ENCODE peak calls at places on chromosome 19, in four cellular contexts. H is testis, M is heart left ventricle, J is uterus. G is an unnamed sample. For H3K27me3, the result is how much of the 10 kb centered on the place peaks cover.

GRCh38 chr19:55080915-55081772 is 5.5 kb downstream of the EPS8L1 start:
- DNase-seq in H (peak), M (peak), J (peak), G (peak)

GRCh38 chr19:39705578-39706188 is 1.4 kb downstream of the LGALS14 start:
- DNase-seq in H (no peak), M (no peak), J (no peak), G (no peak)

GRCh38 chr19:17125052-17125727 is 49.6 kb downstream of the MYO9B start:
- DNase-seq in H (no peak), M (no peak), J (no peak), G (no peak)

GRCh38 chr19:8423821-8424223 is 10.7 kb downstream of the MARCHF2 start:
- DNase-seq in H (peak), M (peak), J (peak), G (peak)

GRCh38 chr19:4016486-4016885 is 8.9 kb downstream of the PIAS4 start:
- DNase-seq in H (no peak), M (no peak), J (no peak), G (no peak)

GRCh38 chr19:7301525-7301924 is 7.3 kb upstream of the INSR start:
- DNase-seq in H (no peak), M (no peak), J (no peak), G (no peak)

GRCh38 chr19:50679177-50680125 is 30.2 kb downstream of the C19orf81 start:
- DNase-seq in H (peak), M (peak), J (peak), G (peak)

GRCh38 chr19:18171605-18172327 is 1.8 kb upstream of the IFI30 start:
- DNase-seq in H (no peak), M (no peak), J (no peak), G (peak)

GRCh38 chr19:2351591-2351990 is 8.5 kb upstream of the TMPRSS9 start:
- DNase-seq in H (no peak), M (no peak), J (no peak), G (no peak)

GRCh38 chr19:11987405-11988231 is 22.8 kb downstream of the ZNF763 start:
- DNase-seq in H (peak), M (peak), J (peak), G (peak)
- TF ChIP-seq POLR2A in H (peak), M (peak), J (peak), G (peak)

DNA sequence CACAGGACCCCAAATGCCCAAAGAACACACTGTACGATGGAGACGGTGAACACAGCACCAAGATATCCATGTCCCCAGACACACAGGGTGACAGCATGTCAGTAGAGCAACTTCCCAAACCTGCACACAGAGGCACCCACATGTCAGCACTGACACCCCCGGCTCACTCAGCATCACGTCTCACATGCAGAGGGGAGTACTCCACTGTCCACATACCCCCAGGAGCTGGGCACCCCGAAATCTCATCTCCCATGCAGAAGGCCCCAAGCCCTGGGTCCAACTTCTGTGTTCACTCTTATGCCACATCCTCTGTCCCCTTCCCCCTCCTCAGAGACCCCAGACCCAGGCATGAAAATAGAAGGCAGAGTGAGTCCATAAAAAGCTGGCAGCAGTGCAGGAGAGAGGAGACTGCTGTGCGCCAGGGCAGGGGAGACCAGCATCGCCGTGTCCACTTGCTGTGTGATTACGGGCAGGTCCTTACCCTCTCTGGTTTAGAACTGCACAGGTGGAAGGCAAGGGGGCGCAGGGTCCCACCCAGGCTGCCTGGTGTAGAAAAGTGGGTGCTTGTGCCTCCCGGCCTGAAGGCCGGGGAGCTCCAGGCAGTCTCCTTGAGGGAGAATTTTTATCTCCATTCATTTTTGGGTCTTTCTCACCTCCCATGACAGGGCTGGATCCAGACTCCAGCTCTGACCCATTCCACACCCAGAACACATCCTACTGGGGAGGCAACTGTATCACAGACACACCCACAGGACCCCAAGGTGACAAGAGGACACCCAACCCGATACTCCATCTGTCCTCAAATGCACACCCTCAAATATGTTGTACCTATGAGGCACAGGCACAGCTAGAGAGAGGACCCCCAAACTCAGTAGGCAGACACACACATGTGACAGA is 17.0 kb downstream of the ERFL start:
- DNase-seq in H (no peak), M (no peak), J (no peak), G (no peak)
- H3K27me3 ChIP-seq in H (under half), M (under half), J (under half), G (under half)

DNA sequence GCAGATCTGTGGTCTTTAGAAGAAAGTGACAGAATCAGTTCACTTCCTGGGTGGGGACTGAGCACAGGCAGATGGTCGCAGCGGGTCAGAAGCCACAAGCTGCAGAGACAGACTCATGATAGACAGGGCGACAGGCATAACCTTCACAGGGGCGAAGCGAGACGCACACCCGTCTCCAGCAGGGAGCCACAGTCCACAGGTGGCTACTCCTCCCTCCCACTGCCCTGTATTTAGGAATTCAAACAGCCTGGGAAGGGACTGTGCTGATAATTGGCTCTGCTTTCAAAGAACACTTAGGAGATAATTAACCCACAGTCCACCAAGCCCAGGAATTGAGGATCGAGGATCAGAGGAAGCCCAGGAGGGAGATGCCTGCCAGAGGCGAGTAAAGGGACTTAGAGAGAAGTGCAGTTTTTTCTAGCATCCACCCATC is 23.2 kb downstream of the RFX2 start:
- DNase-seq in H (no peak), M (no peak), J (no peak), G (no peak)
- H3K4me3 ChIP-seq in H (no peak), M (no peak), J (no peak), G (no peak)

GRCh38 chr19:29813665-29814064 is 1.9 kb downstream of the CCNE1 start:
- DNase-seq in H (no peak), M (no peak), J (no peak), G (no peak)
- TF ChIP-seq POLR2A in H (no peak), M (no peak), J (no peak), G (no peak)

DNA sequence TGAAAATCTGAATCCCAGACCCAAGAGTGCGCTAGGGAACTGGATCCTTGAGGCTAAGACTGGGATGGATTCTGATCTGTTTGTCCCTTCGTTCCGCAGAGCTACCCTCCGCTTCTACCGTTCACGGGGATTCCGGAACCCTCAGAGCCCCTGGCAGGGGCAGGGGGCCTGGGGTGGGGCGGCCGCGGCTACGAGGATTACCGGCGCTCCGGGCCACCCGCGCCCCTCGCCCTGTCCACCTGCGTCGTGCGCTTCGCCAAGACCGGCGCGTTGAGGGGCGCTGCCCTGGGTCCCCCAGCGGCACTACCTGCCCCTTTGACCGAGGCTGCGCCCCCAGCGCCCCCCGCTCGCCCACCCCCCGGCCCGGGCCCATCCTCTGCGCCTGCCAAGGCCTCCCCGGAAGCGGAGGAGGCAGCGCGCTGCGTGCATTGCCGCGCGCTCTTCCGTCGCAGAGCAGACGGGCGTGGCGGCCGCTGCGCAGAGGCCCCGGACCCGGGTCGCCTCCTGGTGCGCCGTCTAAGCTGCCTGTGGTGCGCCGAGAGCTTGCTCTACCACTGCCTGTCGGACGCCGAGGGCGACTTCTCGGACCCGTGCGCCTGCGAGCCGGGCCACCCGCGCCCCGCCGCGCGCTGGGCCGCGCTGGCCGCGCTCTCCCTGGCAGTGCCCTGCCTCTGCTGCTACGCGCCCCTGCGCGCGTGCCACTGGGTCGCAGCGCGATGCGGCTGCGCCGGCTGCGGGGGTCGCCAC is 7.1 kb downstream of the SPRED3 start:
- DNase-seq in H (no peak), M (no peak), J (no peak), G (no peak)
- H3K27me3 ChIP-seq in H (under half), M (half or more), J (under half), G (under half)

G was measured in adrenal gland.